ENCODE peak calls at places on chromosomes 13 and 19, in six cellular contexts. One of them, this sample, is unnamed. For H3K4me1, the result is how much of the 10 kb centered on the place peaks cover.

GRCh38 chr13:33761744-33762143 is 56.2 kb upstream of the RFC3 start:
- DNase-seq in CD8-positive, alpha-beta memory T cell: no peak
- DNase-seq in tibial nerve: no peak
- DNase-seq in testis: peak
- DNase-seq in H1: no peak
- DNase-seq in sigmoid colon: no peak
- DNase-seq in this sample: no peak

GRCh38 chr19:33826521-33826920 is 29.9 kb downstream of the KCTD15 start:
- DNase-seq in CD8-positive, alpha-beta memory T cell: no peak
- DNase-seq in tibial nerve: no peak
- DNase-seq in testis: no peak
- DNase-seq in H1: peak
- DNase-seq in sigmoid colon: no peak
- DNase-seq in this sample: no peak

GRCh38 chr13:97001641-97002040 is 7.4 kb upstream of the OXGR1 start:
- DNase-seq in CD8-positive, alpha-beta memory T cell: no peak
- DNase-seq in tibial nerve: no peak
- DNase-seq in testis: no peak
- DNase-seq in H1: no peak
- DNase-seq in sigmoid colon: no peak
- DNase-seq in this sample: no peak

GRCh38 chr19:56217039-56217949 is 15.2 kb downstream of the ZSCAN5C start:
- DNase-seq in CD8-positive, alpha-beta memory T cell: no peak
- DNase-seq in tibial nerve: no peak
- DNase-seq in testis: peak
- DNase-seq in H1: peak
- DNase-seq in sigmoid colon: no peak
- DNase-seq in this sample: peak

GRCh38 chr13:74128171-74128767 is 5.9 kb downstream of the KLF12 start:
- DNase-seq in CD8-positive, alpha-beta memory T cell: no peak
- DNase-seq in tibial nerve: no peak
- DNase-seq in testis: no peak
- DNase-seq in H1: no peak
- DNase-seq in sigmoid colon: no peak
- DNase-seq in this sample: no peak

GRCh38 chr19:3099347-3100145 is 5.4 kb downstream of the GNA11 start:
- DNase-seq in CD8-positive, alpha-beta memory T cell: no peak
- DNase-seq in tibial nerve: no peak
- DNase-seq in testis: no peak
- DNase-seq in H1: peak
- DNase-seq in sigmoid colon: no peak
- DNase-seq in this sample: peak

GRCh38 chr19:15702590-15702930 is 25.3 kb upstream of the OR10H2 start:
- DNase-seq in CD8-positive, alpha-beta memory T cell: no peak
- DNase-seq in tibial nerve: peak
- DNase-seq in testis: peak
- DNase-seq in H1: no peak
- DNase-seq in sigmoid colon: peak
- DNase-seq in this sample: peak

GRCh38 chr13:94325660-94326059 is 153.8 kb downstream of the DCT start:
- DNase-seq in CD8-positive, alpha-beta memory T cell: no peak
- DNase-seq in tibial nerve: no peak
- DNase-seq in testis: no peak
- DNase-seq in H1: no peak
- DNase-seq in sigmoid colon: no peak
- DNase-seq in this sample: no peak

GRCh38 chr13:40149611-40150283 is 494.3 kb downstream of the COG6 start:
- DNase-seq in CD8-positive, alpha-beta memory T cell: no peak
- DNase-seq in tibial nerve: peak
- DNase-seq in testis: no peak
- DNase-seq in H1: no peak
- DNase-seq in sigmoid colon: peak
- DNase-seq in this sample: peak

GRCh38 chr19:47230122-47230920 is 678 bp downstream of the BBC3 start:
- DNase-seq in CD8-positive, alpha-beta memory T cell: peak
- DNase-seq in tibial nerve: peak
- DNase-seq in testis: peak
- DNase-seq in H1: peak
- DNase-seq in sigmoid colon: peak
- DNase-seq in this sample: peak

GRCh38 chr13:43661321-43661720 is 125.5 kb downstream of the ENOX1 start:
- DNase-seq in CD8-positive, alpha-beta memory T cell: no peak
- DNase-seq in tibial nerve: no peak
- DNase-seq in testis: no peak
- DNase-seq in H1: no peak
- DNase-seq in sigmoid colon: no peak
- DNase-seq in this sample: no peak

GRCh38 chr13:51645154-51645650 is 60.9 kb downstream of the WDFY2 start:
- DNase-seq in CD8-positive, alpha-beta memory T cell: no peak
- DNase-seq in tibial nerve: no peak
- DNase-seq in testis: no peak
- DNase-seq in H1: no peak
- DNase-seq in sigmoid colon: no peak
- DNase-seq in this sample: no peak

GRCh38 chr19:32910094-32910493 is 40.5 kb upstream of the SLC7A9 start:
- DNase-seq in CD8-positive, alpha-beta memory T cell: no peak
- DNase-seq in tibial nerve: no peak
- DNase-seq in testis: no peak
- DNase-seq in H1: no peak
- DNase-seq in sigmoid colon: no peak
- DNase-seq in this sample: no peak

GRCh38 chr19:58364127-58364526 is 1.6 kb upstream of the ZNF497 start:
- DNase-seq in CD8-positive, alpha-beta memory T cell: no peak
- DNase-seq in tibial nerve: no peak
- DNase-seq in testis: no peak
- DNase-seq in H1: no peak
- DNase-seq in sigmoid colon: no peak
- DNase-seq in this sample: peak

GRCh38 chr13:86051134-86052103 is 252.2 kb upstream of the SLITRK6 start:
- DNase-seq in CD8-positive, alpha-beta memory T cell: no peak
- DNase-seq in tibial nerve: no peak
- DNase-seq in testis: no peak
- DNase-seq in H1: no peak
- DNase-seq in sigmoid colon: no peak
- DNase-seq in this sample: no peak

GRCh38 chr19:49528211-49528771 is 488 bp downstream of the RCN3 start:
- DNase-seq in CD8-positive, alpha-beta memory T cell: no peak
- DNase-seq in tibial nerve: no peak
- DNase-seq in testis: no peak
- DNase-seq in H1: peak
- DNase-seq in sigmoid colon: peak
- DNase-seq in this sample: peak

GRCh38 chr13:107216046-107216715 is 648.2 kb upstream of the ARGLU1 start:
- DNase-seq in CD8-positive, alpha-beta memory T cell: no peak
- DNase-seq in tibial nerve: no peak
- DNase-seq in testis: no peak
- DNase-seq in H1: no peak
- DNase-seq in sigmoid colon: no peak
- DNase-seq in this sample: no peak

GRCh38 chr13:39032150-39032549 is 5.7 kb downstream of the PROSER1 start:
- DNase-seq in CD8-positive, alpha-beta memory T cell: no peak
- DNase-seq in tibial nerve: no peak
- DNase-seq in testis: no peak
- DNase-seq in H1: no peak
- DNase-seq in sigmoid colon: no peak
- DNase-seq in this sample: no peak

GRCh38 chr13:28638756-28639155 is 20.2 kb upstream of the POMP start:
- DNase-seq in CD8-positive, alpha-beta memory T cell: no peak
- DNase-seq in tibial nerve: no peak
- DNase-seq in testis: no peak
- DNase-seq in H1: no peak
- DNase-seq in sigmoid colon: no peak
- DNase-seq in this sample: no peak

GRCh38 chr13:28637714-28638355 is 21.1 kb upstream of the POMP start:
- DNase-seq in CD8-positive, alpha-beta memory T cell: no peak
- DNase-seq in tibial nerve: peak
- DNase-seq in testis: peak
- DNase-seq in H1: no peak
- DNase-seq in sigmoid colon: no peak
- DNase-seq in this sample: no peak

GRCh38 chr13:28640861-28641599 is 17.9 kb upstream of the POMP start:
- DNase-seq in CD8-positive, alpha-beta memory T cell: no peak
- DNase-seq in tibial nerve: no peak
- DNase-seq in testis: no peak
- DNase-seq in H1: no peak
- DNase-seq in sigmoid colon: no peak
- DNase-seq in this sample: no peak

GRCh38 chr13:28636078-28636477 is 22.9 kb upstream of the POMP start:
- DNase-seq in CD8-positive, alpha-beta memory T cell: no peak
- DNase-seq in tibial nerve: no peak
- DNase-seq in testis: no peak
- DNase-seq in H1: no peak
- DNase-seq in sigmoid colon: no peak
- DNase-seq in this sample: no peak

DNA sequence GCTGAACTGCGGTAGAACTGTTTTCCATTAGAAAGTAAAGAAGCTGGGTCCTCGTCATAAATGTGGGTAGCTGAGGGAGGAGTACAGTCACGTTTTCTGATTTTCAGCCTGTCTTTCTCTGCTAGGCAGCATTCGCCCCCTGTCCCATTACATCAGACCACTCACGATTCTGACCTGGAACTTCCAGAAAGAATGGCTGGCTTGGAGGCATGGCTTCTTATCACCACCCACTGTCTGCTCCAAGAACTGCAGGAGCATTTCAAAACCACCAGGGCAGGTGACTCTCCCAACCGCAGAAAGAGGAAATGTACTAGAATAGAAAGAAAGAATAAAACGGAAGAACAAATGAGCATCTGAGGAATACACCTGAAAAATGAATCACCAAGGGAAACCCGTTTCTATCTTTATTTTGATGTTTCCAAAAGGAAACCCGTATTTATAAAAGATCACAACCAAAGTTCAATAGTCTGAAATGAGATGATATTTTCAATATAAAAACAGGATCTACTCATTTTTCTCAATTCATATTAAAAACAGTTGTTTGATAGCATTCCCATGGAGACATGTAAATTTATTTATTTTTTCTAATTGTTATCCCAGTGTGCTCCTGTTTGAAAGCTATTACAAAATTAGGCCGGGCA is 22.1 kb upstream of the POMP start:
- DNase-seq in CD8-positive, alpha-beta memory T cell: no peak
- DNase-seq in tibial nerve: peak
- DNase-seq in testis: peak
- DNase-seq in H1: peak
- DNase-seq in sigmoid colon: no peak
- DNase-seq in this sample: no peak
- H3K4me1 ChIP-seq in CD8-positive, alpha-beta memory T cell: under half
- H3K4me1 ChIP-seq in tibial nerve: under half
- H3K4me1 ChIP-seq in testis: under half
- H3K4me1 ChIP-seq in H1: under half
- H3K4me1 ChIP-seq in sigmoid colon: under half
- H3K4me1 ChIP-seq in this sample: under half

GRCh38 chr19:55016017-55016416 is 22.0 kb downstream of the GP6 start:
- DNase-seq in CD8-positive, alpha-beta memory T cell: no peak
- DNase-seq in tibial nerve: no peak
- DNase-seq in testis: no peak
- DNase-seq in H1: no peak
- DNase-seq in sigmoid colon: no peak
- DNase-seq in this sample: no peak

GRCh38 chr19:55014714-55015113 is 23.4 kb downstream of the GP6 start:
- DNase-seq in CD8-positive, alpha-beta memory T cell: no peak
- DNase-seq in tibial nerve: no peak
- DNase-seq in testis: no peak
- DNase-seq in H1: no peak
- DNase-seq in sigmoid colon: peak
- DNase-seq in this sample: no peak

GRCh38 chr19:55015126-55015525 is 22.9 kb downstream of the GP6 start:
- DNase-seq in CD8-positive, alpha-beta memory T cell: no peak
- DNase-seq in tibial nerve: no peak
- DNase-seq in testis: no peak
- DNase-seq in H1: no peak
- DNase-seq in sigmoid colon: no peak
- DNase-seq in this sample: no peak

GRCh38 chr19:55018633-55019032 is 19.4 kb downstream of the GP6 start:
- DNase-seq in CD8-positive, alpha-beta memory T cell: no peak
- DNase-seq in tibial nerve: no peak
- DNase-seq in testis: no peak
- DNase-seq in H1: no peak
- DNase-seq in sigmoid colon: no peak
- DNase-seq in this sample: no peak

DNA sequence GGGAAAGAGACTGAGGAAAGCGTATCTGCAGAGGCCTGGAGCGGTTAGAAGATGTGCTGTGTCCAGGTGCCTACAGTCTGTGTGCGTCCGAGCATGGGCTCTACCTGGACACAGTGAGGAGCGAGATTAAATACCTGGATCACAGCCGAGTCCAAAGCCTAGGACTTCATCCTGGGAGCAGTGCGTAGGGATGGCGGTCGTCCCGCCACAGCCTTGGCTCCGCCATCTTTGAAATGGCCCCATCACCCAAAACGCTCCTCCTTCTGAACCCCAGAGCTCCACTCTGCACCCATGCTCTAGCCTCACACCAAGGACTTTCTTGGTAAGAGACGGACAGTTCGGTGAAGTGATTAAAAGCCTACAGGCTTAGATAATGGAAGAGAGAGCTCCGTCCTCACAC is 19.8 kb downstream of the GP6 start:
- DNase-seq in CD8-positive, alpha-beta memory T cell: no peak
- DNase-seq in tibial nerve: no peak
- DNase-seq in testis: no peak
- DNase-seq in H1: no peak
- DNase-seq in sigmoid colon: no peak
- DNase-seq in this sample: no peak
- H3K4me3 ChIP-seq in CD8-positive, alpha-beta memory T cell: no peak
- H3K4me3 ChIP-seq in tibial nerve: no peak
- H3K4me3 ChIP-seq in testis: no peak
- H3K4me3 ChIP-seq in H1: no peak
- H3K4me3 ChIP-seq in sigmoid colon: no peak
- H3K4me3 ChIP-seq in this sample: no peak

GRCh38 chr19:51749979-51750378 is 1.7 kb downstream of the FPR1 start:
- DNase-seq in CD8-positive, alpha-beta memory T cell: no peak
- DNase-seq in tibial nerve: no peak
- DNase-seq in testis: no peak
- DNase-seq in H1: no peak
- DNase-seq in sigmoid colon: no peak
- DNase-seq in this sample: no peak

GRCh38 chr19:51750381-51751124 is 1.1 kb downstream of the FPR1 start:
- DNase-seq in CD8-positive, alpha-beta memory T cell: no peak
- DNase-seq in tibial nerve: no peak
- DNase-seq in testis: no peak
- DNase-seq in H1: no peak
- DNase-seq in sigmoid colon: no peak
- DNase-seq in this sample: no peak

GRCh38 chr19:51751655-51752054 is at the start of gene FPR1:
- DNase-seq in CD8-positive, alpha-beta memory T cell: no peak
- DNase-seq in tibial nerve: peak
- DNase-seq in testis: no peak
- DNase-seq in H1: no peak
- DNase-seq in sigmoid colon: no peak
- DNase-seq in this sample: no peak

GRCh38 chr19:51754106-51754505 is 2.4 kb upstream of the FPR1 start:
- DNase-seq in CD8-positive, alpha-beta memory T cell: no peak
- DNase-seq in tibial nerve: peak
- DNase-seq in testis: no peak
- DNase-seq in H1: no peak
- DNase-seq in sigmoid colon: no peak
- DNase-seq in this sample: no peak

GRCh38 chr19:51754770-51755169 is 3.1 kb upstream of the FPR1 start:
- DNase-seq in CD8-positive, alpha-beta memory T cell: no peak
- DNase-seq in tibial nerve: no peak
- DNase-seq in testis: no peak
- DNase-seq in H1: no peak
- DNase-seq in sigmoid colon: no peak
- DNase-seq in this sample: no peak
- H3K27ac ChIP-seq in CD8-positive, alpha-beta memory T cell: no peak
- H3K27ac ChIP-seq in tibial nerve: peak
- H3K27ac ChIP-seq in testis: no peak
- H3K27ac ChIP-seq in H1: no peak
- H3K27ac ChIP-seq in sigmoid colon: peak
- H3K27ac ChIP-seq in this sample: no peak

GRCh38 chr19:5048091-5048726 is 79.3 kb downstream of the KDM4B start:
- DNase-seq in CD8-positive, alpha-beta memory T cell: peak
- DNase-seq in tibial nerve: peak
- DNase-seq in testis: peak
- DNase-seq in H1: peak
- DNase-seq in sigmoid colon: peak
- DNase-seq in this sample: peak
- H3K4me1 ChIP-seq in CD8-positive, alpha-beta memory T cell: under half
- H3K4me1 ChIP-seq in tibial nerve: under half
- H3K4me1 ChIP-seq in testis: under half
- H3K4me1 ChIP-seq in H1: under half
- H3K4me1 ChIP-seq in sigmoid colon: under half
- H3K4me1 ChIP-seq in this sample: under half